ENCODE peak calls at places on chromosome 13, in five cellular contexts. J is MM.1S, P is GM23248, W is SK-N-SH, N is neural progenitor cell. H is an unnamed sample. For H3K4me1 and H3F3A, the result is how much of the 10 kb centered on the place peaks cover.

GRCh38 chr13:93788456-93788855 is 561.8 kb downstream of the GPC6 start:
- DNase-seq in P (no peak), N (no peak), J (no peak), W (no peak), H (no peak)

GRCh38 chr13:71814806-71815205 is 52.2 kb downstream of the DACH1 start:
- DNase-seq in P (no peak), W (no peak), J (no peak), N (no peak), H (no peak)

GRCh38 chr13:95349267-95349666 is 48.0 kb upstream of the ABCC4 start:
- DNase-seq in W (no peak), N (no peak), P (peak), J (no peak), H (no peak)

GRCh38 chr13:100208596-100208995 is 119.7 kb downstream of the PCCA start:
- DNase-seq in W (no peak), J (no peak), P (peak), N (no peak), H (no peak)

GRCh38 chr13:33281951-33282595 is 3.5 kb downstream of the STARD13 start:
- DNase-seq in J (no peak), W (no peak), N (no peak), P (peak), H (no peak)

GRCh38 chr13:27289016-27289665 is 18.5 kb downstream of the RASL11A start:
- DNase-seq in W (no peak), P (no peak), N (no peak), J (no peak), H (no peak)

GRCh38 chr13:95298169-95298940 is 2.9 kb downstream of the ABCC4 start:
- DNase-seq in W (no peak), N (no peak), J (no peak), P (no peak), H (no peak)

GRCh38 chr13:46721054-46721453 is 75.9 kb downstream of the ESD start:
- DNase-seq in W (peak), N (peak), J (peak), P (peak), H (peak)

GRCh38 chr13:70523622-70524021 is 415.4 kb upstream of the KLHL1 start:
- DNase-seq in W (peak), J (no peak), N (no peak), P (no peak), H (no peak)

GRCh38 chr13:21717817-21718216 is 46.9 kb downstream of the FGF9 start:
- DNase-seq in P (no peak), N (peak), J (no peak), W (no peak), H (no peak)

GRCh38 chr13:98482476-98483444 is 94.1 kb downstream of the STK24 start:
- DNase-seq in N (peak), W (no peak), J (no peak), P (peak), H (no peak)

GRCh38 chr13:80338781-80339577 is 1.9 kb downstream of the SPRY2 start:
- DNase-seq in W (peak), N (peak), J (no peak), P (peak), H (peak)

GRCh38 chr13:71712988-71713653 is 153.9 kb downstream of the DACH1 start:
- DNase-seq in N (peak), J (no peak), W (peak), P (no peak), H (peak)

DNA sequence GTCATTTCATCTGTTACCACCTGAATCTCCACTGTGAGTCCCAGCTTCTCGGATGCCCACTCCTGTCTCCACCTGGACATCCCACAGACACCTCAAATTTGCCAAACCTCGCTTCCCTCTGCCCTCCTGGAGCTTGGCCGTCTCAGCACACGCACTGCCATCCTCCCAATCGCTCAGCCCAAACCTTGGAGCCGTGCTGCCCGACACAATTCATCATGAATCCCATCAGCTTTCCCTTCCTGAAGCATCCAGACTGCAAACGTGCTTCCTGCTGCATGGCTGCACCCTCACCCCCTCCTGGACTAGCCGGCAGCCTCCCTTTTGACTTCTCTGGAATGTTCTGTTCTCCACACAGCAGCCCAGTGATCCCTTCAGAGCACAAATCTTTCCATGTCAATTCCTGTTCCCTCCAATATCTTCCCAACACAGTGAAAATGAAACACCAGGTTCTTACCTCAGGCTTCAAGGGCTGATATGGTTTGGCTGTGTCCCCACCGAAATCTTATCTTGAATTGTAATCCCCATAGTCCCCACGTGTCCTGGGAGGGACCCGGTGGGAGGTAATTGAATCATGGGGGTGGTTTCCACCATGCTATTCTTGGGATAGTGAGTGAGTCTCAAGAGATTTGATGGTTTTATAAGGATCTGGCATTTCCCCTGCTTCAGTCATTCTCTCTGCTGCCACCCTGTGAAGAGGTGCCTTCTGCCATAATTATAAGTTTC is 1.1 kb upstream of the PROZ start:
- DNase-seq in J (no peak), P (no peak), N (no peak), W (no peak), H (no peak)
- H3K4me1 ChIP-seq in J (under half), P (under half), N (under half), W (under half), H (under half)

GRCh38 chr13:28494537-28494860 is 429 bp downstream of the FLT1 start:
- DNase-seq in J (no peak), N (peak), W (no peak), P (peak), H (no peak)
- H2AFZ ChIP-seq in J (no peak), N (peak), W (peak), P (peak), H (no peak)

DNA sequence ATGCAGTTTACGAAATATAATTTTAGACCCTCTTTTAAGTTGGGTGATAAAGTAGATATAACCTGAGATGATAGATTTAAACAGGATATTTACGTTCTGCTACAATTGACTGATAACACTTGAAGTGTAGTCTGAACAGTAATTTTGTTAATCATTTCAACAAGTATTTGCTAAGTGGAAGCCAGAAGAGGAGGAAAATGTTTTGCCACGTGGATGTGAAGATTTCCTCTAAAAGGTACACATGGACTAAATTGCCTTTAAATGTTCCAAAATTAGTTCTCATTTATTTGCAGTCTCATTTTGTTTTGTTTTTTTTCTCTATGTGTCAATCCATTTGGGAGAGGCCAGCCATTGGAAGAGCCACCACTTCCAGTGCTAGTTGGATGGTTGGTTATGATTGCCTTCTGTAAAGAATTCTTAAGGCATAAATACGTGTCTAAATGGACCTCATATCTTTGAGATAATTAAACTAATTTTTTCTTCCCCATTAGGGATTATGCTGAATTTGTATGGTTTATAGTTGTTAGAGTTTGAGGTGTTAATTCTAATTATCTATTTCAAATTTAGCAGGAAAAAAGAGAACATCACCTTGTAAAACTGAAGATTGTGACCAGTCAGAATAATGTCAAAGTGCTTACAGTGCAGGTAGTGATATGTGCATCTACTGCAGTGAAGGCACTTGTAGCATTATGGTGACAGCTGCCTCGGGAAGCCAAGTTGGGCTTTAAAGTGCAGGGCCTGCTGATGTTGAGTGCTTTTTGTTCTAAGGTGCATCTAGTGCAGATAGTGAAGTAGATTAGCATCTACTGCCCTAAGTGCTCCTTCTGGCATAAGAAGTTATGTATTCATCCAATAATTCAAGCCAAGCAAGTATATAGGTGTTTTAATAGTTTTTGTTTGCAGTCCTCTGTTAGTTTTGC is 2.8 kb downstream of the MIR17HG start:
- DNase-seq in W (no peak), J (no peak), P (no peak), N (no peak), H (no peak)
- H3F3A ChIP-seq in W (under half), J (under half), P (under half), N (half or more), H (half or more)

DNA sequence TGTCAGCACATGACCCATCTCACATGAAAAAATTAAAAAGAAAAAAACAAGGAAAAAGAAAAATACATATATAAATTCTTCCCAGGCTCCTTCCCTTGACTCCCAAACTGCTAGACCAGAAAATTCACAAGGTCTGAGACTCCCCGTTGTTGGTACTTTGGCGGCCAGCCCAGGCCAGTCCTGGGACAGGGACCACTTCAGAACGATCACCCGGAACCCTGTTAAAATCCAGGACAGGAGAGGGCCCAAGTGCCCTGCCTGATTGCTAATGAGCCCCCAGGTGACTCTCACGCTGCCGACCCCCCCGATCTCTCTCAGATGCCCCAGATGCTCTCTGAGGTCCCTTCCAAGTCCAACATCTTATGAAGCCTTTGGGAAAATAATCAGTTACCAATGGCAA is 107.2 kb downstream of the COL4A2 start:
- DNase-seq in P (no peak), J (no peak), N (no peak), W (no peak), H (no peak)
- H3K4me1 ChIP-seq in P (under half), J (under half), N (under half), W (under half), H (under half)

DNA sequence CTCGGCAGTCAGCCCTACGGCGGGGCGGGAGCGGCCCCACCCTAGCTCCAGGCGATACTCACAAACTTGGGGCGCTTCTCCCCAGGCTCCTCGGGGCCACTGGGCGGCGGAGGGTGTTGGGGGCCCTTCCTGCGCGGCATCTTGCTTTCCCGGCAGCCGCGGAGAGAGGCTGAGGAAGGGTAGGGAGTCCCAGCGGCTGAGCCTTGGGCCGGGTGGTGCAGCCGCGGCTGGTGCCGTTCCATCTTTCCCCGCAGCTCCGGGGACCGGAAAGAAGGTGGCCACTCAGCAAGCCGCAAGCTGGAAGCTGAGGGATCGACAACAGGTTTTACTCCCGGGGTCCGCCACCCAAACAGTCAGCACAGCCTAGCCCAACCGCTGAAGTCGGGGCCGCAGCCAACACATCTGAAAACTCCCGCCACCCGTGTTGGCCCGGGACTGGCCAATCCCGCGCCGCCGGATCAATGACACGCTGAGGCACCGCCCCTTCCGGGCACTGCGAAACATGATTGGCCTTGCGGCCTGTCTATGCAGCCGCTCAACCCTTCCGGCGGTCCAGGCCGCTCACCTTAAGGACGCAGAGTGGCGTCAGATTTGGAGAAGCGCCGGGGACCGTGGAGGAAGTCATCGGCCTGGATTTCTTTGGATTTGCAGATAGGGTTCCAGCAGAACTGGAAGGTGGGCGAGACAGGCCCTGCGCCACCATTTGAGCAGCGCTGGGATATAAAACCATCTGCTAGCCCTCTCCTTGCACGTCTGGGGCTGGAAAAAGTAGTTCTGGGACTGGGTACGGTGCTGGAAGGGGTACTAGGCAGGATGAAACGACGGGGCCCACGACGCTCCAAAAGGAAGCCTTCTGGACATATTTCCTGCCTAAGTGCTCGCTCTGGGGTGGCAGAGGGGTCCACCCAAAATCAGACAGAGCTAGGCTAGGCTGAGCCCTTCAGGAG is at the start of gene DIAPH3:
- DNase-seq in P (peak), N (peak), J (peak), W (peak), H (peak)
- H2AFZ ChIP-seq in P (peak), N (peak), J (peak), W (peak), H (peak)

GRCh38 chr13:110685305-110685704 is 20.6 kb downstream of the CARS2 start:
- DNase-seq in W (no peak), J (no peak), P (no peak), N (no peak), H (no peak)
- H3F3A ChIP-seq in W (under half), J (under half), P (under half), N (under half), H (under half)

GRCh38 chr13:48401480-48401879 is 11.4 kb downstream of the LPAR6 start:
- DNase-seq in P (peak), J (peak), W (no peak), N (no peak), H (no peak)

GRCh38 chr13:48403929-48404328 is 9.0 kb downstream of the LPAR6 start:
- DNase-seq in W (no peak), J (no peak), P (peak), N (no peak), H (no peak)

GRCh38 chr13:48400820-48401219 is 12.1 kb downstream of the LPAR6 start:
- DNase-seq in N (no peak), W (no peak), J (peak), P (peak), H (peak)

GRCh38 chr13:48403151-48403631 is 9.7 kb downstream of the LPAR6 start:
- DNase-seq in W (no peak), P (peak), J (no peak), N (no peak), H (no peak)

GRCh38 chr13:48402325-48402962 is 10.5 kb downstream of the LPAR6 start:
- DNase-seq in J (no peak), P (peak), W (no peak), N (no peak), H (no peak)
- H3K4me1 ChIP-seq in J (under half), P (half or more), W (under half), N (under half), H (under half)

GRCh38 chr13:43257765-43258164 is 234.4 kb downstream of the DNAJC15 start:
- DNase-seq in P (no peak), J (no peak), N (no peak), W (no peak), H (no peak)

GRCh38 chr13:43264460-43264859 is 241.1 kb downstream of the DNAJC15 start:
- DNase-seq in J (no peak), P (no peak), W (no peak), N (no peak), H (no peak)

GRCh38 chr13:43258771-43259170 is 235.4 kb downstream of the DNAJC15 start:
- DNase-seq in W (no peak), J (no peak), P (peak), N (no peak), H (peak)

GRCh38 chr13:43263047-43263446 is 239.7 kb downstream of the DNAJC15 start:
- DNase-seq in J (no peak), N (no peak), P (no peak), W (no peak), H (no peak)

DNA sequence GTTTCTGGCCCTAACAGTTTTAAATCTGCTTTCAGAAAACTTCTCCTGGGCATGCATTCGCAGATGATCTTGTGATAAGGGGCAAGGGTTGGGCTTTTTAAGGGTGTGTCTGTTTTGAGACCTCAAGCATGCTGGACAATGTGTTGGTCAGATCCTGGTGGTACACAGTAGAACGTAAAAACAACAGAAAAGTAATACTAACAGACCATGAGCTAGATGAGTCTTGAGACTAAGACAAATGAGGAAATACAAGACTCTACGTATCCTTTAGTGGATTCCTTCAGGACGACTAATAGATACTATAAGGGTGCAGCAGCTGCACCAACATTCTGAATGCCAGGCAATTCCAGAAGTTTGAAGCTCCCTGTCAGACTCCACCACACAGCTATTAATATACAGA is 237.6 kb downstream of the DNAJC15 start:
- DNase-seq in P (peak), N (no peak), W (no peak), J (no peak), H (peak)
- H2AFZ ChIP-seq in P (no peak), N (no peak), W (no peak), J (no peak), H (no peak)

GRCh38 chr13:50107205-50107604 is 92.0 kb downstream of the KCNRG start:
- DNase-seq in J (no peak), W (no peak), P (no peak), N (no peak), H (no peak)
- H3F3A ChIP-seq in J (under half), W (under half), P (under half), N (under half), H (under half)

GRCh38 chr13:41060723-41061074 is 610 bp upstream of the WBP4 start:
- DNase-seq in P (peak), N (peak), J (peak), W (peak), H (peak)

GRCh38 chr13:41059466-41059865 is 1.8 kb upstream of the WBP4 start:
- DNase-seq in P (peak), J (peak), W (peak), N (no peak), H (no peak)

GRCh38 chr13:41059896-41060722 is 1.2 kb upstream of the WBP4 start:
- DNase-seq in J (peak), W (peak), N (peak), P (peak), H (peak)

GRCh38 chr13:41061914-41062837 is 867 bp downstream of the WBP4 start:
- DNase-seq in W (no peak), J (peak), P (peak), N (no peak), H (no peak)

DNA sequence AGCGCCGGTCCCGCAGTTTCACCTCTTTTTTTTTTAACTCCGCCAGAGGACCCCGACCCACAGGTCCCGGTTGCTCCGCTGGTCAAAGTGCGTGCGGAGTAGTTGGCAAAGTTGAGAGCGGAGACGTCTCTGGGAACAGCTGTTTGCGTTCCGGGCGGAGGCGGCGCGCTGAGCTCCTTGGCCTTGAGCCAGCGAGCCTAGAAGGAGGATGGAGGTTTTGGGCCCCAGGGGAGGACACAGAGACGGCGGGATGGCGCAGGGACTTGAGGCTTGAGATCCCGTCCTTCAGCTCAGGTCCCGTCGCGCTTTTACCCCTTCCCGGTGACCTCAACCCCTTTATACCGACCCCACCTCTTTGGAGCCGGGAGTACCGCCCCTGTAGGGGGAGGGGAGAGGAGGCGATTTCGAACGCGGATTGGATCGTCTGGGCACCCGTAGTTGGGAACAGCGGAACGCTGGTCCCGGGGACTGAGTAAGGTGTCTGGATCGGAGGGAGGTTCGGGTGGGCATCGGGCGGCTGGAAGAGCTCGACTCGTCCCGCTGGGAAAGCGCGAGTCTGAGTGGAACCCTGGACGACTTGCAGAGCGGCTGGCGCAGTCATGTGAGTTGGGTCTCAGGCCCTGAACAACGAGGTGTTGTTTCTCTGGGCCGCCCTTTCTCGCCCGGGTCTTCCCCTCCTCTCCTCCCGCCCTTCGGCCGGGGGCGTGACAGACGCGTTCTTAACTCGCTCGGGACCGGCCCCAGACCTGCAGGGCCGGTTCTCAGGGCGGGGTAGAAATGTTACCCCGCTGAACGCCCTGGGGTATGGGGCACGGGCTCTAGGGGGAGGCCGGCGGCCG is at the start of gene WBP4:
- DNase-seq in N (peak), P (peak), W (peak), J (peak), H (peak)
- H3K4me1 ChIP-seq in N (under half), P (half or more), W (under half), J (under half), H (under half)